ENCODE peak calls at places on chromosomes 5 and 9, in ten cellular contexts. D is PC-9; U is fibroblast of lung; C is A549; E is heart left ventricle; L is CD8-positive, alpha-beta T cell; X is IMR-90; N is esophagus squamous epithelium; G is heart right ventricle; A is fibroblast of the aortic adventitia. V is an unnamed sample.

GRCh38 chr5:54296386-54296785 is 14.0 kb downstream of the ARL15 start:
- DNase-seq in A (no peak), C (no peak), N (no peak), L (no peak), U (no peak), D (no peak), G (no peak), E (no peak), X (no peak), V (no peak)

GRCh38 chr5:126852104-126852531 is 75.2 kb downstream of the LMNB1 start:
- DNase-seq in C (no peak), G (no peak), L (no peak), E (no peak), U (no peak), N (no peak), D (no peak), A (peak), X (peak), V (no peak)

GRCh38 chr9:71001780-71002386 is 119.5 kb downstream of the TRPM3 start:
- DNase-seq in N (no peak), E (no peak), A (peak), U (peak), X (peak), C (peak), L (no peak), D (no peak), G (peak), V (peak)

GRCh38 chr5:150787659-150788058 is 9.1 kb downstream of the SMIM3 start:
- DNase-seq in N (no peak), A (peak), L (no peak), X (no peak), C (no peak), D (no peak), U (peak), G (no peak), E (no peak), V (no peak)

GRCh38 chr9:79807966-79808365 is 236.2 kb downstream of the TLE4 start:
- DNase-seq in D (no peak), L (no peak), U (no peak), G (no peak), N (no peak), C (no peak), E (no peak), A (peak), X (no peak), V (peak)

GRCh38 chr5:176647870-176648466 is 684 bp downstream of the TSPAN17 start:
- DNase-seq in A (peak), L (no peak), D (peak), X (no peak), G (peak), C (no peak), N (no peak), U (no peak), E (peak), V (no peak)

GRCh38 chr9:114371986-114372917 is 15.5 kb downstream of the AKNA start:
- DNase-seq in N (no peak), X (no peak), A (no peak), G (no peak), C (no peak), L (peak), E (no peak), D (no peak), U (no peak), V (no peak)

GRCh38 chr5:180209137-180209581 is at the start of gene RASGEF1C:
- DNase-seq in G (no peak), D (no peak), X (peak), U (peak), L (peak), E (peak), A (peak), N (no peak), C (peak), V (peak)

GRCh38 chr5:133333561-133334150 is 278.7 kb downstream of the FSTL4 start:
- DNase-seq in E (no peak), L (no peak), A (no peak), X (no peak), N (no peak), G (no peak), U (no peak), C (no peak), D (no peak), V (no peak)

GRCh38 chr5:159359408-159359807 is 29.1 kb upstream of the IL12B start:
- DNase-seq in C (no peak), G (no peak), N (no peak), A (no peak), X (no peak), D (no peak), E (no peak), L (no peak), U (no peak), V (no peak)

GRCh38 chr5:95392593-95393182 is 1.5 kb downstream of the FAM81B start:
- DNase-seq in A (peak), E (no peak), L (no peak), C (peak), G (no peak), D (peak), N (no peak), U (no peak), X (no peak), V (peak)

GRCh38 chr9:131454028-131454427 is 48.7 kb upstream of the POMT1 start:
- DNase-seq in U (no peak), G (no peak), L (no peak), N (no peak), D (no peak), X (no peak), A (no peak), C (no peak), E (no peak), V (no peak)

GRCh38 chr5:6633469-6634326 is 458 bp downstream of the SRD5A1 start:
- DNase-seq in E (no peak), X (peak), C (peak), L (no peak), N (no peak), D (no peak), G (peak), U (peak), A (peak), V (no peak)

GRCh38 chr5:157915638-157916037 is 56.7 kb upstream of the CLINT1 start:
- DNase-seq in E (peak), C (peak), L (no peak), D (no peak), X (peak), G (peak), N (no peak), U (peak), A (peak), V (peak)

GRCh38 chr9:130713286-130713975 is 19.9 kb downstream of the EXOSC2 start:
- DNase-seq in G (peak), A (peak), X (peak), C (no peak), E (peak), L (peak), D (no peak), U (peak), N (no peak), V (no peak)

GRCh38 chr5:88923623-88924619 is 40.9 kb upstream of the MEF2C start:
- DNase-seq in L (no peak), U (no peak), A (no peak), N (no peak), G (no peak), C (no peak), D (no peak), E (no peak), X (no peak), V (no peak)

GRCh38 chr5:50856720-50857119 is 190.3 kb downstream of the PARP8 start:
- DNase-seq in U (no peak), E (no peak), L (no peak), G (no peak), A (no peak), D (no peak), X (no peak), N (no peak), C (no peak), V (no peak)

GRCh38 chr5:153827407-153827806 is 211.3 kb downstream of the FAM114A2 start:
- DNase-seq in A (peak), D (no peak), L (no peak), C (peak), G (no peak), N (no peak), E (no peak), X (no peak), U (no peak), V (no peak)

GRCh38 chr5:10521466-10522223 is 42.2 kb upstream of the ANKRD33B start:
- DNase-seq in C (peak), D (no peak), X (no peak), E (no peak), U (no peak), G (no peak), N (no peak), A (no peak), L (no peak), V (no peak)
- TF ChIP-seq CTCF in C (no peak), D (peak), X (peak), E (peak), U (peak), G (peak), N (no peak), A (peak), L (no peak), V (peak)

GRCh38 chr5:111745075-111745474 is 11.9 kb downstream of the NREP start:
- DNase-seq in N (no peak), U (no peak), A (no peak), G (no peak), D (no peak), L (no peak), X (no peak), E (no peak), C (no peak), V (no peak)

GRCh38 chr5:111743993-111744392 is 13.0 kb downstream of the NREP start:
- DNase-seq in C (no peak), E (no peak), G (no peak), N (no peak), X (peak), L (no peak), U (no peak), A (peak), D (no peak), V (no peak)

GRCh38 chr5:111743521-111743920 is 13.5 kb downstream of the NREP start:
- DNase-seq in C (no peak), E (no peak), X (no peak), G (no peak), L (no peak), N (no peak), A (peak), U (no peak), D (no peak), V (no peak)

GRCh38 chr5:111742595-111742994 is 14.4 kb downstream of the NREP start:
- DNase-seq in A (peak), G (no peak), D (no peak), L (no peak), E (no peak), X (peak), N (no peak), C (no peak), U (peak), V (no peak)

GRCh38 chr5:111744455-111744854 is 12.5 kb downstream of the NREP start:
- DNase-seq in X (no peak), C (no peak), U (no peak), L (no peak), E (no peak), N (no peak), A (no peak), D (no peak), G (no peak), V (no peak)
- H3K4me3 ChIP-seq in X (no peak), C (no peak), U (no peak), L (no peak), E (no peak), N (no peak), A (no peak), D (no peak), G (no peak), V (no peak)

GRCh38 chr9:127224883-127225739 is 39.5 kb upstream of the GARNL3 start:
- DNase-seq in A (peak), X (peak), G (peak), E (peak), N (peak), L (peak), U (peak), C (peak), D (peak), V (peak)

GRCh38 chr9:127223266-127223665 is 41.3 kb upstream of the GARNL3 start:
- DNase-seq in A (no peak), U (no peak), C (no peak), G (no peak), E (no peak), L (no peak), X (no peak), N (no peak), D (no peak), V (no peak)

GRCh38 chr9:127225747-127226646 is 38.6 kb upstream of the GARNL3 start:
- DNase-seq in N (no peak), L (no peak), A (no peak), X (peak), E (no peak), C (no peak), D (no peak), U (no peak), G (no peak), V (no peak)

GRCh38 chr9:127223810-127224177 is 40.8 kb upstream of the GARNL3 start:
- DNase-seq in G (no peak), U (no peak), E (no peak), C (no peak), L (no peak), X (no peak), N (no peak), A (no peak), D (no peak), V (no peak)

GRCh38 chr9:127224178-127224882 is 40.2 kb upstream of the GARNL3 start:
- DNase-seq in A (peak), G (peak), N (peak), E (peak), C (peak), D (peak), X (peak), U (peak), L (peak), V (no peak)
- TF ChIP-seq CTCF in A (peak), G (peak), N (peak), E (no peak), C (no peak), D (no peak), X (peak), U (peak), L (no peak), V (no peak)

DNA sequence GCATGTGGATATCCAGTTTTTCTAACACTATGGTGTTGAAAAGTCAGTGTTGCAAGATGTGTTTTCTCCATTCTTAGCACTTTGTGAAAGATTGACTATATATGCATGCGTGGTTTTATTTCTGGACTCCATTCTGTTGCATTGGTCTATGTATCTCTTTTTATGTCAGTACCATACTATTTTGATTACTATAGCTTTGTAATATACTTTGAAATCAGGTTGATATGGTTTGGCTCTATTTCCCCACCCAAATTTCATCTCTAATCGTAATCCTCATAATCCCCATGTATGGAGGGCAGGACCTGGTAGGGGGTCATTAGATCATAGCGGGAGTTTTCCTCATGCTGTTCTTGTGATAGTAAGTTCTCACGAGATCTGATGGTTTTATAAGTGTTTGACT is 6.5 kb downstream of the RIC1 start:
- DNase-seq in X (no peak), C (no peak), G (no peak), A (no peak), L (no peak), U (no peak), D (no peak), E (no peak), N (no peak), V (no peak)
- H3K4me3 ChIP-seq in X (no peak), C (no peak), G (no peak), A (no peak), L (no peak), U (no peak), D (no peak), E (no peak), N (no peak), V (no peak)

GRCh38 chr9:6739218-6739617 is 18.6 kb upstream of the KDM4C start:
- DNase-seq in D (peak), C (peak), E (no peak), L (no peak), A (peak), U (peak), X (peak), G (no peak), N (no peak), V (no peak)
- TF ChIP-seq CTCF in D (peak), C (peak), E (no peak), L (no peak), A (peak), U (peak), X (peak), G (peak), N (no peak), V (peak)

GRCh38 chr9:72102520-72102919 is 42.1 kb upstream of the C9orf57 start:
- DNase-seq in C (no peak), D (no peak), A (no peak), L (no peak), N (no peak), G (no peak), X (no peak), U (no peak), E (no peak), V (no peak)
- H3K4me3 ChIP-seq in C (no peak), D (no peak), A (no peak), L (no peak), N (no peak), G (no peak), X (no peak), U (no peak), E (no peak), V (no peak)

GRCh38 chr9:109451311-109452025 is 46.6 kb downstream of the PTPN3 start:
- DNase-seq in D (no peak), X (no peak), L (no peak), C (no peak), E (no peak), A (no peak), U (no peak), G (no peak), N (no peak), V (no peak)
- TF ChIP-seq CTCF in D (no peak), X (no peak), L (no peak), C (no peak), E (no peak), A (no peak), U (no peak), G (peak), N (no peak), V (peak)

GRCh38 chr9:37471942-37472679 is 6.9 kb upstream of the ZBTB5 start:
- DNase-seq in E (no peak), N (no peak), A (peak), U (peak), G (no peak), L (no peak), D (peak), X (peak), C (peak), V (peak)

GRCh38 chr9:37464426-37465248 is 613 bp downstream of the ZBTB5 start:
- DNase-seq in X (peak), N (peak), E (peak), D (peak), L (peak), U (peak), C (no peak), G (peak), A (peak), V (peak)

GRCh38 chr9:37465249-37466036 is at the start of gene ZBTB5:
- DNase-seq in A (peak), N (peak), C (peak), X (peak), G (peak), U (peak), L (peak), D (peak), E (peak), V (peak)

GRCh38 chr9:37466037-37466709 is 923 bp upstream of the ZBTB5 start:
- DNase-seq in U (peak), A (peak), G (peak), C (peak), X (no peak), E (peak), D (peak), L (peak), N (peak), V (no peak)

DNA sequence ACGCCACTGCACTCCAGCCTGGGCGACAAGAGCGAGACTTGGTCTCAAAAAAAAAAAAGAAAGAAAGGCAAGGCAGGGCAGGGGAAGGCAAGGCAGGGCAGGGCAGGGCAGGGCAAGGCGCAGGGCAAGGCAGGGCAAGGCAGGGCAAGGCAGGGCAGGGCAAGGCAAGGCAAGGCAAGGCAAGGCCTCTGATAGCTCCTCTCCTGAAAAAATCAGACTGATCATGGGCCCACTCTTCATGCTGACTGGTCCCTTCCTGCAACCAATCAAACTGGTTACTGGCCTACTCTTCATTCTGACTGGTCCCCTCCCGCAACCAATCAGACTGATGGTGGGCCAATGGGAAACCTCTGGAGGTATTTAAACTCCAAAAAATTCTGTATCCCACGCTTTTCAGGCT is 3.4 kb upstream of the ZBTB5 start:
- DNase-seq in E (no peak), N (no peak), L (no peak), D (no peak), A (no peak), U (no peak), X (no peak), G (no peak), C (peak), V (no peak)
- H3K4me3 ChIP-seq in E (no peak), N (no peak), L (no peak), D (no peak), A (no peak), U (no peak), X (no peak), G (no peak), C (no peak), V (no peak)

GRCh38 chr5:140260089-140260656 is 42.7 kb downstream of the PFDN1 start:
- DNase-seq in D (no peak), U (no peak), N (no peak), C (no peak), A (no peak), L (no peak), G (no peak), X (no peak), E (no peak), V (no peak)

GRCh38 chr5:140262221-140262620 is 40.7 kb downstream of the PFDN1 start:
- DNase-seq in A (no peak), X (no peak), L (no peak), C (no peak), G (no peak), D (no peak), E (no peak), N (no peak), U (no peak), V (no peak)

GRCh38 chr5:140259509-140259908 is 43.4 kb downstream of the PFDN1 start:
- DNase-seq in A (no peak), D (peak), E (no peak), C (no peak), U (no peak), N (no peak), L (no peak), G (no peak), X (no peak), V (no peak)

GRCh38 chr5:140262839-140263238 is 40.1 kb downstream of the PFDN1 start:
- DNase-seq in D (no peak), N (no peak), X (no peak), A (no peak), C (no peak), L (no peak), U (no peak), G (no peak), E (no peak), V (no peak)

DNA sequence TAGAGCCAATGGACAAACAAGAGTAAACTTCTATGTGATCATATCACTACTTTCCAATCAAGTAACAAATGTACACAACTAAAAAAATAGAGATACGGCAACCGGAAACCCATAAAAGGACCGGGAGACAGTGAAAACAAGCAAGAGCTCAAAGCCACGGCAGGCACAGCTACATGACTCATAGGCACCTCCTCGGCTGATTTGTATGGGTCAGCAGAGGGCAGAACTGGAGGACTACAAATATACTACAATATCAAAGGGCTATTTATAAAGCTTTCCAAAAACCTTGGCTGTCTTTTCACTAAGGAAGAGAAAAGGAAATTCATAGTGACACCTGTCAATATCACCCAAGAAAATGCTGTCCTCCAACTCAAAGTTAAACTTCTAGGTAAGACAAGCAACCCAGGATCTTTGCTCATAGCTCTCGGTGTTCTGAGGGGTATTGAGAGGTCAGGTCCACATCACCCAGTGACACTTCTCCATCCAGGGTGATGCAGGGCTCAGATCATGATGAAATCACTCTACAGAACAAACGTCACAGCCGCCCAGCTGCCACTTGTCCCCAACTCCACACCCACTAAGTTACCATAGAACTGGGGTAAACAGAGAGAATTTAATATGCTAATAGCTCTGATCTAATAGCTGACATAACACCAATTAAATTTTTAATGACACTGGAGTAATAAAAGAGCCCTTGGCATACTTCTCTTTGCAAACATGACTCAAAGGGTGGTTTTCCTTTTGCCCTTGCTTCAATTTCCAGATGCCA is 41.3 kb downstream of the PFDN1 start:
- DNase-seq in L (no peak), X (peak), E (peak), N (no peak), D (peak), U (peak), A (peak), G (peak), C (peak), V (peak)
- TF ChIP-seq CTCF in L (no peak), X (no peak), E (no peak), N (no peak), D (no peak), U (no peak), A (peak), G (peak), C (no peak), V (no peak)